ENCODE peak calls at places on chromosomes 13 and 19, in seven cellular contexts. One of them, this sample, is unnamed.

GRCh38 chr13:109383683-109384082 is 402.7 kb downstream of the IRS2 start:
- DNase-seq in OCI-LY7: no peak
- DNase-seq in tibial artery: no peak
- DNase-seq in AG09319: no peak
- DNase-seq in choroid plexus epithelial cell: peak
- DNase-seq in nephron progenitor cell: no peak
- DNase-seq in BJ: peak
- DNase-seq in this sample: no peak

GRCh38 chr13:112638157-112638750 is 50.3 kb upstream of the TUBGCP3 start:
- DNase-seq in BJ: no peak
- DNase-seq in AG09319: no peak
- DNase-seq in nephron progenitor cell: no peak
- DNase-seq in OCI-LY7: no peak
- DNase-seq in choroid plexus epithelial cell: no peak
- DNase-seq in tibial artery: no peak
- DNase-seq in this sample: no peak

GRCh38 chr13:19861762-19862161 is 1.7 kb downstream of the ZMYM5 start:
- DNase-seq in OCI-LY7: no peak
- DNase-seq in nephron progenitor cell: no peak
- DNase-seq in AG09319: no peak
- DNase-seq in choroid plexus epithelial cell: no peak
- DNase-seq in tibial artery: no peak
- DNase-seq in BJ: no peak
- DNase-seq in this sample: no peak

GRCh38 chr19:55253842-55254624 is 4.8 kb downstream of the PPP6R1 start:
- DNase-seq in BJ: no peak
- DNase-seq in OCI-LY7: peak
- DNase-seq in choroid plexus epithelial cell: no peak
- DNase-seq in AG09319: no peak
- DNase-seq in tibial artery: no peak
- DNase-seq in nephron progenitor cell: no peak
- DNase-seq in this sample: peak

GRCh38 chr13:110957181-110957884 is 42.5 kb upstream of the ANKRD10 start:
- DNase-seq in choroid plexus epithelial cell: peak
- DNase-seq in AG09319: no peak
- DNase-seq in nephron progenitor cell: no peak
- DNase-seq in OCI-LY7: no peak
- DNase-seq in BJ: no peak
- DNase-seq in tibial artery: no peak
- DNase-seq in this sample: no peak

GRCh38 chr13:104422668-104423067 is 1356.5 kb upstream of the SLC10A2 start:
- DNase-seq in choroid plexus epithelial cell: no peak
- DNase-seq in tibial artery: no peak
- DNase-seq in OCI-LY7: no peak
- DNase-seq in AG09319: no peak
- DNase-seq in BJ: no peak
- DNase-seq in nephron progenitor cell: no peak
- DNase-seq in this sample: no peak

GRCh38 chr13:106133025-106133424 is 402.4 kb downstream of the EFNB2 start:
- DNase-seq in OCI-LY7: no peak
- DNase-seq in BJ: peak
- DNase-seq in nephron progenitor cell: no peak
- DNase-seq in tibial artery: no peak
- DNase-seq in choroid plexus epithelial cell: peak
- DNase-seq in AG09319: no peak
- DNase-seq in this sample: no peak

GRCh38 chr19:54461201-54462071 is 2.1 kb downstream of the LENG9 start:
- DNase-seq in AG09319: no peak
- DNase-seq in tibial artery: peak
- DNase-seq in nephron progenitor cell: no peak
- DNase-seq in BJ: no peak
- DNase-seq in choroid plexus epithelial cell: peak
- DNase-seq in OCI-LY7: no peak
- DNase-seq in this sample: no peak

GRCh38 chr13:24747248-24748151 is 16.5 kb upstream of the RNF17 start:
- DNase-seq in tibial artery: no peak
- DNase-seq in nephron progenitor cell: peak
- DNase-seq in OCI-LY7: no peak
- DNase-seq in BJ: no peak
- DNase-seq in choroid plexus epithelial cell: peak
- DNase-seq in AG09319: no peak
- DNase-seq in this sample: no peak

GRCh38 chr19:34808566-34808965 is 35.6 kb upstream of the ZNF599 start:
- DNase-seq in choroid plexus epithelial cell: peak
- DNase-seq in BJ: peak
- DNase-seq in tibial artery: no peak
- DNase-seq in nephron progenitor cell: no peak
- DNase-seq in AG09319: no peak
- DNase-seq in OCI-LY7: no peak
- DNase-seq in this sample: no peak

GRCh38 chr13:52949744-52950143 is 78.9 kb upstream of the OLFM4 start:
- DNase-seq in tibial artery: no peak
- DNase-seq in OCI-LY7: no peak
- DNase-seq in BJ: no peak
- DNase-seq in AG09319: no peak
- DNase-seq in nephron progenitor cell: no peak
- DNase-seq in choroid plexus epithelial cell: no peak
- DNase-seq in this sample: no peak

GRCh38 chr19:49597703-49597974 is 6.7 kb downstream of the PRR12 start:
- DNase-seq in OCI-LY7: no peak
- DNase-seq in choroid plexus epithelial cell: no peak
- DNase-seq in tibial artery: no peak
- DNase-seq in AG09319: no peak
- DNase-seq in nephron progenitor cell: no peak
- DNase-seq in BJ: no peak
- DNase-seq in this sample: peak

GRCh38 chr19:50380767-50381166 is 3.4 kb upstream of the POLD1 start:
- DNase-seq in choroid plexus epithelial cell: no peak
- DNase-seq in OCI-LY7: no peak
- DNase-seq in AG09319: no peak
- DNase-seq in nephron progenitor cell: no peak
- DNase-seq in tibial artery: no peak
- DNase-seq in BJ: no peak
- DNase-seq in this sample: no peak

GRCh38 chr13:24931450-24932217 is 164.3 kb upstream of the PABPC3 start:
- DNase-seq in tibial artery: no peak
- DNase-seq in OCI-LY7: no peak
- DNase-seq in choroid plexus epithelial cell: no peak
- DNase-seq in BJ: no peak
- DNase-seq in AG09319: no peak
- DNase-seq in nephron progenitor cell: no peak
- DNase-seq in this sample: no peak

GRCh38 chr13:74287672-74288169 is 153.5 kb upstream of the KLF12 start:
- DNase-seq in AG09319: peak
- DNase-seq in BJ: no peak
- DNase-seq in tibial artery: peak
- DNase-seq in choroid plexus epithelial cell: peak
- DNase-seq in OCI-LY7: peak
- DNase-seq in nephron progenitor cell: peak
- DNase-seq in this sample: peak

GRCh38 chr19:6464070-6464873 is at the start of gene CRB3:
- DNase-seq in OCI-LY7: no peak
- DNase-seq in tibial artery: no peak
- DNase-seq in nephron progenitor cell: peak
- DNase-seq in BJ: no peak
- DNase-seq in AG09319: no peak
- DNase-seq in choroid plexus epithelial cell: no peak
- DNase-seq in this sample: peak

GRCh38 chr19:39412100-39412866 is at the start of gene PLEKHG2:
- DNase-seq in OCI-LY7: peak
- DNase-seq in nephron progenitor cell: peak
- DNase-seq in choroid plexus epithelial cell: peak
- DNase-seq in tibial artery: peak
- DNase-seq in AG09319: peak
- DNase-seq in BJ: peak
- DNase-seq in this sample: peak

GRCh38 chr19:39411832-39412099 is 703 bp upstream of the PLEKHG2 start:
- DNase-seq in AG09319: peak
- DNase-seq in nephron progenitor cell: peak
- DNase-seq in tibial artery: peak
- DNase-seq in choroid plexus epithelial cell: peak
- DNase-seq in BJ: no peak
- DNase-seq in OCI-LY7: peak
- DNase-seq in this sample: peak

GRCh38 chr19:39413903-39414608 is 1.6 kb downstream of the PLEKHG2 start:
- DNase-seq in BJ: no peak
- DNase-seq in AG09319: no peak
- DNase-seq in tibial artery: peak
- DNase-seq in OCI-LY7: no peak
- DNase-seq in nephron progenitor cell: peak
- DNase-seq in choroid plexus epithelial cell: no peak
- DNase-seq in this sample: no peak

GRCh38 chr19:39413269-39413902 is 917 bp downstream of the PLEKHG2 start:
- DNase-seq in tibial artery: peak
- DNase-seq in nephron progenitor cell: peak
- DNase-seq in BJ: no peak
- DNase-seq in choroid plexus epithelial cell: peak
- DNase-seq in AG09319: no peak
- DNase-seq in OCI-LY7: peak
- DNase-seq in this sample: peak

DNA sequence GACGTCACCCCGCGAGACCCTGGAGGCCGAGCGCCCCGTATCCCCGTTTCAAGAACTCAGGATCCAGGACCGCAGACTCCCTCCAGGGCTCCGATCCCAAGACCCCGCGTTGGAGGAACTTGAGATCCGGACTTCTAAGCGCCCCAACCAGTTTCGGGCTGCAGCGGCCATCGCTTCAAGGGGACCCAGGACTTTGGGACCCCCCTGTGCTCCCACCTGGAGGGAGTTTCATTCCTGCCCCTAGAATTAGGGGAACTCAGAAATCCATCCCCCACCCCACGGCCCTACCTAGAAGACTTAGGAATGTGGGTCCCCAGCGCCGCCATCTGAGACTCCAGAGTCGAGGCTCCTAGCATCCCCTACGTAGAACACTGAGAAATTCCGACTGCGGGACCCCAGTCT is 399 bp downstream of the PLEKHG2 start:
- DNase-seq in OCI-LY7: no peak
- DNase-seq in BJ: no peak
- DNase-seq in tibial artery: no peak
- DNase-seq in AG09319: no peak
- DNase-seq in choroid plexus epithelial cell: no peak
- DNase-seq in nephron progenitor cell: no peak
- DNase-seq in this sample: no peak
- TF ChIP-seq CTCF in OCI-LY7: no peak
- TF ChIP-seq CTCF in BJ: no peak
- TF ChIP-seq CTCF in tibial artery: no peak
- TF ChIP-seq CTCF in AG09319: no peak
- TF ChIP-seq CTCF in choroid plexus epithelial cell: no peak
- TF ChIP-seq CTCF in nephron progenitor cell: peak
- TF ChIP-seq CTCF in this sample: no peak

GRCh38 chr13:69319659-69320058 is 788.0 kb upstream of the ATXN8OS start:
- DNase-seq in choroid plexus epithelial cell: peak
- DNase-seq in nephron progenitor cell: no peak
- DNase-seq in BJ: no peak
- DNase-seq in OCI-LY7: no peak
- DNase-seq in AG09319: no peak
- DNase-seq in tibial artery: no peak
- DNase-seq in this sample: no peak

DNA sequence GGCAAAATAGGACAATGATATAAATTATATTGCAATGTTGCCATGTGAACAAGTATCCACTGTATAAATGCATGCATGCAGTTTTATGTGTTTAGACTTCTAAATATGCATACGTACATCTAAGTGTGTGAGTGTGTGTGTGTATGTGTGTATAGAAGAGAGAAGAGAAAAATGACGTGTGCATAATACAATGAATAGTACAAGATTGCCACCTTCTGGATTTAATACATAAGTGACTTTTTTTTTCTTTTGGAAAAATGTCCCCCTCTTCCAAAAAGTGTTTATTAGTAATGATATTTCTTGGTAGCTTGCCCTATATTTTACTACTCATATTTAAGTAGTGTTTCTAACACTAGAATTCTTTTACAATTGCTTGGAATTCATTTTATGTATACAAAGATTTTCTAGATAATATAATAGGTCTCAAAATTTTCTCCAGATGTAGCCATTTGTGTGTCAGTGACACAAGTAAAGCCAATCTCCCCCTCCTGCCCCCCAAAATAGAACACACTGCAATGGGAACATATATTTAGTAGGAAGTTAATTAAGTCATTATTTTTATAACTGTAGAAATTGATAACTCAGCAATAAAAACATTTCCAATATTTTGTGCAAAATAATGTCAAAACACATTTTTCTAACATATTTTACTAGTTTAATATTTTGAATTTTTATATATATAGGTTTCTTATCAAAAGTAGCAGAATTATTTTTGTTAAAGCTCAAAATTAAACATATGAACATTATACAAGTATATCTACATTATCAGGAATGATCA is 783.3 kb upstream of the ATXN8OS start:
- DNase-seq in choroid plexus epithelial cell: peak
- DNase-seq in nephron progenitor cell: no peak
- DNase-seq in OCI-LY7: peak
- DNase-seq in tibial artery: no peak
- DNase-seq in AG09319: no peak
- DNase-seq in BJ: no peak
- DNase-seq in this sample: no peak
- TF ChIP-seq CTCF in choroid plexus epithelial cell: peak
- TF ChIP-seq CTCF in nephron progenitor cell: peak
- TF ChIP-seq CTCF in OCI-LY7: peak
- TF ChIP-seq CTCF in tibial artery: no peak
- TF ChIP-seq CTCF in AG09319: no peak
- TF ChIP-seq CTCF in BJ: no peak
- TF ChIP-seq CTCF in this sample: no peak

GRCh38 chr19:12698138-12698537 is 1.7 kb upstream of the FBXW9 start:
- DNase-seq in tibial artery: no peak
- DNase-seq in OCI-LY7: no peak
- DNase-seq in nephron progenitor cell: no peak
- DNase-seq in choroid plexus epithelial cell: no peak
- DNase-seq in AG09319: no peak
- DNase-seq in BJ: no peak
- DNase-seq in this sample: no peak

GRCh38 chr19:12695997-12696365 is 450 bp downstream of the FBXW9 start:
- DNase-seq in BJ: no peak
- DNase-seq in tibial artery: no peak
- DNase-seq in AG09319: no peak
- DNase-seq in choroid plexus epithelial cell: no peak
- DNase-seq in nephron progenitor cell: no peak
- DNase-seq in OCI-LY7: peak
- DNase-seq in this sample: peak

GRCh38 chr19:12695514-12695913 is 917 bp downstream of the FBXW9 start:
- DNase-seq in choroid plexus epithelial cell: no peak
- DNase-seq in OCI-LY7: no peak
- DNase-seq in BJ: no peak
- DNase-seq in nephron progenitor cell: no peak
- DNase-seq in AG09319: no peak
- DNase-seq in tibial artery: no peak
- DNase-seq in this sample: no peak

GRCh38 chr19:12695090-12695489 is 1.3 kb downstream of the FBXW9 start:
- DNase-seq in nephron progenitor cell: no peak
- DNase-seq in OCI-LY7: no peak
- DNase-seq in choroid plexus epithelial cell: no peak
- DNase-seq in AG09319: no peak
- DNase-seq in BJ: no peak
- DNase-seq in tibial artery: no peak
- DNase-seq in this sample: no peak

GRCh38 chr19:12696366-12697335 is at the start of gene FBXW9:
- DNase-seq in OCI-LY7: peak
- DNase-seq in AG09319: peak
- DNase-seq in choroid plexus epithelial cell: peak
- DNase-seq in nephron progenitor cell: peak
- DNase-seq in tibial artery: peak
- DNase-seq in BJ: peak
- DNase-seq in this sample: peak
- TF ChIP-seq CTCF in OCI-LY7: no peak
- TF ChIP-seq CTCF in AG09319: no peak
- TF ChIP-seq CTCF in choroid plexus epithelial cell: no peak
- TF ChIP-seq CTCF in nephron progenitor cell: no peak
- TF ChIP-seq CTCF in tibial artery: no peak
- TF ChIP-seq CTCF in BJ: no peak
- TF ChIP-seq CTCF in this sample: no peak

GRCh38 chr13:28505543-28506135 is 10.7 kb upstream of the FLT1 start:
- DNase-seq in nephron progenitor cell: no peak
- DNase-seq in OCI-LY7: peak
- DNase-seq in BJ: no peak
- DNase-seq in tibial artery: no peak
- DNase-seq in AG09319: no peak
- DNase-seq in choroid plexus epithelial cell: no peak
- DNase-seq in this sample: no peak
- TF ChIP-seq CTCF in nephron progenitor cell: no peak
- TF ChIP-seq CTCF in OCI-LY7: no peak
- TF ChIP-seq CTCF in BJ: no peak
- TF ChIP-seq CTCF in tibial artery: no peak
- TF ChIP-seq CTCF in AG09319: no peak
- TF ChIP-seq CTCF in choroid plexus epithelial cell: no peak
- TF ChIP-seq CTCF in this sample: no peak